ENCODE peak calls at places on chromosomes 6 and 20, in five cellular contexts. One of them, this sample, is unnamed.

GRCh38 chr6:56875961-56876360 is 78.9 kb upstream of the BEND6 start:
- DNase-seq in HFF-Myc: no peak
- DNase-seq in transverse colon: peak; percentile 57
- DNase-seq in heart left ventricle: no peak
- DNase-seq in H7: no peak
- DNase-seq in this sample: no peak

GRCh38 chr6:11298651-11299420 is 66.4 kb upstream of the NEDD9 start:
- DNase-seq in HFF-Myc: no peak
- DNase-seq in transverse colon: no peak
- DNase-seq in heart left ventricle: no peak
- DNase-seq in H7: no peak
- DNase-seq in this sample: no peak

GRCh38 chr20:19824861-19825260 is 66.8 kb downstream of the RIN2 start:
- DNase-seq in HFF-Myc: no peak
- DNase-seq in transverse colon: no peak
- DNase-seq in heart left ventricle: no peak
- DNase-seq in H7: no peak
- DNase-seq in this sample: no peak

GRCh38 chr6:75290558-75290957 is 6.0 kb upstream of the TMEM30A start:
- DNase-seq in HFF-Myc: no peak
- DNase-seq in transverse colon: no peak
- DNase-seq in heart left ventricle: no peak
- DNase-seq in H7: peak; percentile 17
- DNase-seq in this sample: no peak

GRCh38 chr6:122781716-122782115 is 2.2 kb downstream of the FABP7 start:
- DNase-seq in HFF-Myc: no peak
- DNase-seq in transverse colon: no peak
- DNase-seq in heart left ventricle: no peak
- DNase-seq in H7: no peak
- DNase-seq in this sample: no peak

GRCh38 chr20:33839591-33839990 is 28.4 kb downstream of the CHMP4B start:
- DNase-seq in HFF-Myc: no peak
- DNase-seq in transverse colon: peak; percentile 58
- DNase-seq in heart left ventricle: peak; percentile 70
- DNase-seq in H7: no peak
- DNase-seq in this sample: no peak

GRCh38 chr6:20906938-20907337 is 372.7 kb downstream of the CDKAL1 start:
- DNase-seq in HFF-Myc: no peak
- DNase-seq in transverse colon: no peak
- DNase-seq in heart left ventricle: no peak
- DNase-seq in H7: no peak
- DNase-seq in this sample: peak; percentile 57

GRCh38 chr6:109449789-109450673 is 5.5 kb downstream of the MICAL1 start:
- DNase-seq in HFF-Myc: no peak
- DNase-seq in transverse colon: peak; percentile 43
- DNase-seq in heart left ventricle: no peak
- DNase-seq in H7: peak; percentile 40
- DNase-seq in this sample: no peak

GRCh38 chr6:159943965-159944598 is 24.8 kb upstream of the IGF2R start:
- DNase-seq in HFF-Myc: no peak
- DNase-seq in transverse colon: no peak
- DNase-seq in heart left ventricle: no peak
- DNase-seq in H7: no peak
- DNase-seq in this sample: no peak

GRCh38 chr20:33316343-33316742 is 33.3 kb downstream of the BPIFB1 start:
- DNase-seq in HFF-Myc: no peak
- DNase-seq in transverse colon: no peak
- DNase-seq in heart left ventricle: no peak
- DNase-seq in H7: no peak
- DNase-seq in this sample: no peak

GRCh38 chr6:107539849-107540464 is 50.0 kb downstream of the SOBP start:
- DNase-seq in HFF-Myc: no peak
- DNase-seq in transverse colon: no peak
- DNase-seq in heart left ventricle: no peak
- DNase-seq in H7: no peak
- DNase-seq in this sample: no peak

GRCh38 chr6:13471184-13471583 is 16.2 kb downstream of the GFOD1 start:
- DNase-seq in HFF-Myc: no peak
- DNase-seq in transverse colon: no peak
- DNase-seq in heart left ventricle: no peak
- DNase-seq in H7: no peak
- DNase-seq in this sample: no peak

GRCh38 chr6:44166116-44166515 is 7.5 kb downstream of the CAPN11 start:
- DNase-seq in HFF-Myc: no peak
- DNase-seq in transverse colon: no peak
- DNase-seq in heart left ventricle: no peak
- DNase-seq in H7: no peak
- DNase-seq in this sample: no peak

GRCh38 chr20:61127311-61128044 is 124.6 kb upstream of the CDH4 start:
- DNase-seq in HFF-Myc: peak; percentile 26
- DNase-seq in transverse colon: no peak
- DNase-seq in heart left ventricle: no peak
- DNase-seq in H7: no peak
- DNase-seq in this sample: peak; percentile 16

GRCh38 chr6:100482698-100483097 is 18.0 kb upstream of the SIM1 start:
- DNase-seq in HFF-Myc: no peak
- DNase-seq in transverse colon: no peak
- DNase-seq in heart left ventricle: no peak
- DNase-seq in H7: no peak
- DNase-seq in this sample: no peak

GRCh38 chr6:110874880-110875547 is 429 bp downstream of the AMD1 start:
- DNase-seq in HFF-Myc: no peak
- DNase-seq in transverse colon: peak; percentile 63
- DNase-seq in heart left ventricle: peak; percentile 77
- DNase-seq in H7: no peak
- DNase-seq in this sample: no peak

GRCh38 chr20:32858189-32858588 is 534 bp upstream of the EFCAB8 start:
- DNase-seq in HFF-Myc: no peak
- DNase-seq in transverse colon: no peak
- DNase-seq in heart left ventricle: no peak
- DNase-seq in H7: peak; percentile 53
- DNase-seq in this sample: no peak

GRCh38 chr6:142088858-142089216 is 43.9 kb upstream of the GJE1 start:
- DNase-seq in HFF-Myc: no peak
- DNase-seq in transverse colon: no peak
- DNase-seq in heart left ventricle: peak; percentile 47
- DNase-seq in H7: peak; percentile 22
- DNase-seq in this sample: no peak

GRCh38 chr6:165468836-165469235 is 159.4 kb upstream of the C6orf118 start:
- DNase-seq in HFF-Myc: no peak
- DNase-seq in transverse colon: no peak
- DNase-seq in heart left ventricle: no peak
- DNase-seq in H7: no peak
- DNase-seq in this sample: no peak

GRCh38 chr6:26029570-26029856 is 57.7 kb upstream of the HFE start:
- DNase-seq in HFF-Myc: no peak
- DNase-seq in transverse colon: no peak
- DNase-seq in heart left ventricle: no peak
- DNase-seq in H7: no peak
- DNase-seq in this sample: no peak

GRCh38 chr6:26027491-26028211 is 59.6 kb upstream of the HFE start:
- DNase-seq in HFF-Myc: no peak
- DNase-seq in transverse colon: no peak
- DNase-seq in heart left ventricle: no peak
- DNase-seq in H7: no peak
- DNase-seq in this sample: no peak

GRCh38 chr6:26029857-26030653 is 57.2 kb upstream of the HFE start:
- DNase-seq in HFF-Myc: no peak
- DNase-seq in transverse colon: no peak
- DNase-seq in heart left ventricle: no peak
- DNase-seq in H7: no peak
- DNase-seq in this sample: no peak

GRCh38 chr6:26028212-26028752 is 58.9 kb upstream of the HFE start:
- DNase-seq in HFF-Myc: no peak
- DNase-seq in transverse colon: no peak
- DNase-seq in heart left ventricle: no peak
- DNase-seq in H7: no peak
- DNase-seq in this sample: no peak

GRCh38 chr6:26028753-26029569 is 58.3 kb upstream of the HFE start:
- DNase-seq in HFF-Myc: no peak
- DNase-seq in transverse colon: no peak
- DNase-seq in heart left ventricle: no peak
- DNase-seq in H7: no peak
- DNase-seq in this sample: no peak
- H3K4me3 ChIP-seq in HFF-Myc: no peak overlapping the region
- H3K4me3 ChIP-seq in transverse colon: no peak overlapping the region
- H3K4me3 ChIP-seq in heart left ventricle: no peak overlapping the region
- H3K4me3 ChIP-seq in H7: no peak overlapping the region
- H3K4me3 ChIP-seq in this sample: no peak overlapping the region

DNA sequence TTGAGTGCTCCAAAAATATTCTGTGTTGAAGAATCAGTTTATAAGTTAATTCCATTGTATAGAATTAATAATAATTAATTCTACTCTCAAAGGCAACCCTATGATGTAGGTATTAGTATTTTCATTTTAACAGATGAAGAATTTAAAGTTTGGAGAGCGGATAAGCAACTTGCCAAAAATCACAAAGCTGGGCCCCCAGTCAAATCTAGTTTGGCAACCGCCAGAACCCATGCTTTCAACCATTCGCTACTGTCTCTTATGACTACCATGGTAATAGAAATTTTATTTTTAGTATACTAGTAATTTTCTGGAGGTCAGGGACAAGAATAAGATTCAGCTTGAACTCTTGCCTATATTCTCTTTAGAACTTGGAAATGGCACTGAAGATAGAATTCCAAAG is 229.8 kb downstream of the IBTK start:
- DNase-seq in HFF-Myc: no peak
- DNase-seq in transverse colon: no peak
- DNase-seq in heart left ventricle: no peak
- DNase-seq in H7: no peak
- DNase-seq in this sample: no peak
- H3K4me3 ChIP-seq in HFF-Myc: no peak overlapping the region
- H3K4me3 ChIP-seq in transverse colon: no peak overlapping the region
- H3K4me3 ChIP-seq in heart left ventricle: no peak overlapping the region
- H3K4me3 ChIP-seq in H7: no peak overlapping the region
- H3K4me3 ChIP-seq in this sample: no peak overlapping the region

GRCh38 chr6:119633461-119633860 is 283.9 kb upstream of the MAN1A1 start:
- DNase-seq in HFF-Myc: no peak
- DNase-seq in transverse colon: no peak
- DNase-seq in heart left ventricle: no peak
- DNase-seq in H7: no peak
- DNase-seq in this sample: no peak

GRCh38 chr6:119626884-119627619 is 277.5 kb upstream of the MAN1A1 start:
- DNase-seq in HFF-Myc: no peak
- DNase-seq in transverse colon: no peak
- DNase-seq in heart left ventricle: no peak
- DNase-seq in H7: no peak
- DNase-seq in this sample: no peak

GRCh38 chr6:119628691-119629621 is 279.4 kb upstream of the MAN1A1 start:
- DNase-seq in HFF-Myc: no peak
- DNase-seq in transverse colon: no peak
- DNase-seq in heart left ventricle: no peak
- DNase-seq in H7: peak; percentile 4
- DNase-seq in this sample: no peak

GRCh38 chr6:119630561-119631192 is 281.1 kb upstream of the MAN1A1 start:
- DNase-seq in HFF-Myc: no peak
- DNase-seq in transverse colon: no peak
- DNase-seq in heart left ventricle: no peak
- DNase-seq in H7: no peak
- DNase-seq in this sample: no peak

DNA sequence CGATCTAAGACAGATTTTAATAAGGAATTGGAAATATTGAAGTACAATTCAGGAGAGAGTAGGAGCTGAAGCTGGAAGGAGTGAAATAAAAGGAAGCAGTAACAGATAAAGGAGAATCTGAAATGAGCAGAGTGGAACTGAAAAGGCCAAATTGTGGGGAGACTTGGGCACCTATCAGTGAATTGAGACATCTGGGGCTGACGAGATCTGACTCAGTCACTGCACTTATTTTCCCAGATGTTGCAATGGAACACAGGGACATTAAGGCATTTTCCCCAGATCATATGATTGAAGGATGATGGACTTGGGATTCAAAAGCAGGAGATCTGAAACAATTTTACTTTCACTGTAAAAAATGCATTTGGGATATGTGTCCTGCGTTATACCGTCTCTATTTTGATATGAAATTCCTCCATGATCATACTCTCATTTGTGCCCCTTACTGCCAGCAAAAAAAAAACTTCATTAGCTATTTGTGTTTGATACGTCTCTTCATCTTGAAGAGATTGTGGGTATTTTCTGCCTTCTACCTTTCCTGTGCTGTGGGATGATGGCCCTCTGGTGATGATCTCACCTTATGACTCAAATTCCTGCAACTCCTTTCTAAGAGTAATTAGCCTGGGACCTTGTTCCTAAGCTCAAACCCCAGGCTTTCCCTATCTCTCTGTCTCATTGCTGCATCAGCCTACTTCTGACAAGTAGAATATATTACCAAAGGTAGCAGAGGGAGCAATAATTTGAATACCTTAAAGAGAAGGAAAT is 278.5 kb upstream of the MAN1A1 start:
- DNase-seq in HFF-Myc: no peak
- DNase-seq in transverse colon: no peak
- DNase-seq in heart left ventricle: no peak
- DNase-seq in H7: peak; percentile 14
- DNase-seq in this sample: no peak
- H3K4me3 ChIP-seq in HFF-Myc: no peak overlapping the region
- H3K4me3 ChIP-seq in transverse colon: no peak overlapping the region
- H3K4me3 ChIP-seq in heart left ventricle: no peak overlapping the region
- H3K4me3 ChIP-seq in H7: no peak overlapping the region
- H3K4me3 ChIP-seq in this sample: no peak overlapping the region

GRCh38 chr20:62369508-62370114 is 2.5 kb upstream of the LAMA5 start:
- DNase-seq in HFF-Myc: no peak
- DNase-seq in transverse colon: no peak
- DNase-seq in heart left ventricle: peak; percentile 54
- DNase-seq in H7: no peak
- DNase-seq in this sample: no peak

GRCh38 chr20:62367136-62367482 is at the start of gene LAMA5:
- DNase-seq in HFF-Myc: no peak
- DNase-seq in transverse colon: peak; percentile 69
- DNase-seq in heart left ventricle: peak; percentile 76
- DNase-seq in H7: peak; percentile 98
- DNase-seq in this sample: no peak

GRCh38 chr20:62367483-62368302 is 581 bp upstream of the LAMA5 start:
- DNase-seq in HFF-Myc: no peak
- DNase-seq in transverse colon: peak; percentile 60
- DNase-seq in heart left ventricle: peak; percentile 77
- DNase-seq in H7: peak; percentile 84
- DNase-seq in this sample: no peak

GRCh38 chr20:62368629-62369507 is 1.8 kb upstream of the LAMA5 start:
- DNase-seq in HFF-Myc: no peak
- DNase-seq in transverse colon: peak; percentile 59
- DNase-seq in heart left ventricle: peak; percentile 70
- DNase-seq in H7: peak; percentile 94
- DNase-seq in this sample: no peak

GRCh38 chr20:62368303-62368628 is 1.2 kb upstream of the LAMA5 start:
- DNase-seq in HFF-Myc: no peak
- DNase-seq in transverse colon: no peak
- DNase-seq in heart left ventricle: no peak
- DNase-seq in H7: no peak
- DNase-seq in this sample: no peak
- H3K4me3 ChIP-seq in HFF-Myc: no peak overlapping the region
- H3K4me3 ChIP-seq in transverse colon: no peak overlapping the region
- H3K4me3 ChIP-seq in heart left ventricle: no peak overlapping the region
- H3K4me3 ChIP-seq in H7: peak overlapping the region; percentile 50
- H3K4me3 ChIP-seq in this sample: no peak overlapping the region